ENCODE peak calls at places on chromosome 12, in four cellular contexts. One of them, this sample, is unnamed.

GRCh38 chr12:12376636-12377448 is 20.0 kb downstream of the BORCS5 start:
- DNase-seq in NCI-H2081 treated with DMSO at 0.1 percent for 48 hours: peak
- DNase-seq in SJSA1: no peak
- DNase-seq in left lung: peak
- DNase-seq in this sample: no peak

GRCh38 chr12:131388164-131388795 is 322.6 kb upstream of the SFSWAP start:
- DNase-seq in left lung: no peak
- DNase-seq in SJSA1: no peak
- DNase-seq in NCI-H2081 treated with DMSO at 0.1 percent for 48 hours: no peak
- DNase-seq in this sample: no peak

GRCh38 chr12:96263449-96263902 is 69.3 kb downstream of the ELK3 start:
- DNase-seq in left lung: no peak
- DNase-seq in SJSA1: no peak
- DNase-seq in NCI-H2081 treated with DMSO at 0.1 percent for 48 hours: no peak
- DNase-seq in this sample: no peak

GRCh38 chr12:28089363-28089762 is 100.9 kb upstream of the CCDC91 start:
- DNase-seq in left lung: no peak
- DNase-seq in SJSA1: no peak
- DNase-seq in NCI-H2081 treated with DMSO at 0.1 percent for 48 hours: no peak
- DNase-seq in this sample: no peak

GRCh38 chr12:130698106-130698505 is 18.0 kb downstream of the RIMBP2 start:
- DNase-seq in SJSA1: no peak
- DNase-seq in left lung: no peak
- DNase-seq in NCI-H2081 treated with DMSO at 0.1 percent for 48 hours: no peak
- DNase-seq in this sample: peak

GRCh38 chr12:123937707-123938600 is 34.7 kb downstream of the CCDC92 start:
- DNase-seq in NCI-H2081 treated with DMSO at 0.1 percent for 48 hours: no peak
- DNase-seq in left lung: no peak
- DNase-seq in SJSA1: peak
- DNase-seq in this sample: no peak

GRCh38 chr12:47277972-47278448 is 198.3 kb upstream of the AMIGO2 start:
- DNase-seq in SJSA1: peak
- DNase-seq in NCI-H2081 treated with DMSO at 0.1 percent for 48 hours: no peak
- DNase-seq in left lung: no peak
- DNase-seq in this sample: no peak

GRCh38 chr12:19382111-19382526 is 57.2 kb upstream of the AEBP2 start:
- DNase-seq in left lung: no peak
- DNase-seq in SJSA1: peak
- DNase-seq in NCI-H2081 treated with DMSO at 0.1 percent for 48 hours: no peak
- DNase-seq in this sample: peak

GRCh38 chr12:110844131-110844530 is 2.7 kb upstream of the CCDC63 start:
- DNase-seq in NCI-H2081 treated with DMSO at 0.1 percent for 48 hours: no peak
- DNase-seq in left lung: no peak
- DNase-seq in SJSA1: no peak
- DNase-seq in this sample: no peak

GRCh38 chr12:105278043-105278697 is 42.2 kb upstream of the APPL2 start:
- DNase-seq in left lung: no peak
- DNase-seq in NCI-H2081 treated with DMSO at 0.1 percent for 48 hours: no peak
- DNase-seq in SJSA1: no peak
- DNase-seq in this sample: no peak

GRCh38 chr12:50127546-50127945 is 15.5 kb downstream of the COX14 start:
- DNase-seq in left lung: no peak
- DNase-seq in NCI-H2081 treated with DMSO at 0.1 percent for 48 hours: no peak
- DNase-seq in SJSA1: no peak
- DNase-seq in this sample: no peak

GRCh38 chr12:29879606-29880308 is 96.0 kb upstream of the TMTC1 start:
- DNase-seq in NCI-H2081 treated with DMSO at 0.1 percent for 48 hours: no peak
- DNase-seq in SJSA1: no peak
- DNase-seq in left lung: no peak
- DNase-seq in this sample: no peak

This sample was measured in suprapubic skin.